ENCODE peak calls at places on chromosome 14, in four cellular contexts. J is activated B cell treated with CpG ODN at 0.5 μM for 24 hours, Z is WTC11, U is Calu3. F is an unnamed sample.

GRCh38 chr14:75401356-75401755 is 26.5 kb upstream of the JDP2 start:
- DNase-seq in U (no peak), J (no peak), Z (peak; percentile 31), F (no peak)

GRCh38 chr14:100620437-100621100 is 33.4 kb upstream of the BEGAIN start:
- DNase-seq in Z (peak; percentile 4), J (no peak), U (no peak), F (no peak)

GRCh38 chr14:76644875-76645518 is 116.3 kb upstream of the VASH1 start:
- DNase-seq in U (peak; percentile 59), Z (peak; percentile 79), J (no peak), F (no peak)

GRCh38 chr14:75399819-75400678 is 27.8 kb upstream of the JDP2 start:
- DNase-seq in Z (no peak), J (no peak), U (peak; percentile 88), F (peak; percentile 92)

GRCh38 chr14:81517798-81518398 is 15.8 kb downstream of the SEL1L start:
- DNase-seq in U (no peak), J (no peak), Z (no peak), F (peak; percentile 57)

GRCh38 chr14:61837336-61838229 is 75.4 kb downstream of the SNAPC1 start:
- DNase-seq in U (peak; percentile 84), Z (peak; percentile 78), J (peak; percentile 48), F (peak; percentile 76)

GRCh38 chr14:56126514-56126913 is 8.3 kb downstream of the PELI2 start:
- DNase-seq in Z (no peak), J (no peak), U (no peak), F (no peak)

GRCh38 chr14:65352964-65353530 is 59.5 kb upstream of the FUT8 start:
- DNase-seq in Z (no peak), J (peak; percentile 31), U (peak; percentile 56), F (no peak)

GRCh38 chr14:92657457-92658142 is 90.8 kb downstream of the LGMN start:
- DNase-seq in U (no peak), Z (no peak), J (no peak), F (peak; percentile 88)

GRCh38 chr14:95071649-95072256 is 85.6 kb downstream of the DICER1 start:
- DNase-seq in U (no peak), J (no peak), Z (no peak), F (no peak)

GRCh38 chr14:65228956-65229355 is 126.6 kb upstream of the MAX start:
- DNase-seq in J (no peak), U (no peak), Z (no peak), F (no peak)

GRCh38 chr14:33127531-33127930 is 188.9 kb downstream of the NPAS3 start:
- DNase-seq in Z (no peak), U (no peak), J (no peak), F (no peak)

GRCh38 chr14:24690492-24690891 is 56.5 kb upstream of the GZMB start:
- DNase-seq in Z (peak; percentile 47), U (peak; percentile 6), J (no peak), F (no peak)

DNA sequence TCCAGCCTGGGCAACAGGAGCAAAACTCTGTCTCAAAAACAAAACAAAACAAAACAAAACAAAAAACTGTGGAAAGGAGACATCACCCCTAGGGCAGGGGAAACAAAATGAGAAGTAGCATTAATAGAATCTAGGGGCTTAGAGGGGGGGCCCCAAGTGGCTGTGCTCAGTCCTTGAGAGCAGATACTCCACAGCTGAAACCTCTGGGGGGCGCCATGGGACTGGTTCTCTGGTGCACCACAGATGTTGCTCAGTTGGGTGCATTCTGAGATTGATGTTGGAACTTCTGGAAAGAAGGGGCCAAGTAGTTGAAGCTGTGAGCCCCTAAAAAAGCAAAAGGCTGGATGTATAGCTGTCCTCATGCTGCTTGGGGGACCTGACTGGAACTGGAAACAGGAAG is 11.8 kb upstream of the SYNE2 start:
- DNase-seq in Z (peak; percentile 75), J (no peak), U (no peak), F (peak; percentile 61)
- TF ChIP-seq CTCF in Z (peak; percentile 48), J (no peak), U (no peak), F (peak; percentile 36)

DNA sequence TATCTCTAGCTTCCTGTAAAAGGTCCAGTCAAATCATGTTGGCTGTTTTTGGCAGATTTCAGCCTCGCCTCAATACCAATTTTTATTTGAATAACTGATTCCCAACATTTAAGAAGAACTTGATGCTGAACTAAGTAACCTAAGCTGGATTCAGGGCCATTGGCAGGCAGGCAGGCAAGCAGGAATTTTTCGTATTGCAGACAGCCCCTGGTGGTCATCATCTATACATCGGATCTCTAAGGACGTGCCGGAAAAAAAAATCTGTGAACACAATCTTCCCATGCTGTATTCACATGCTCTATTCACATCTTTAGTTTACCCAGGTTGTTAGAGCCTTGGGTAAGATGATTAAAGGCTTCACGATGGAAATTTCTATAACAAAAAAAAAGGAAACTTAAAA is 7.0 kb downstream of the VCPKMT start:
- DNase-seq in Z (no peak), U (no peak), J (no peak), F (no peak)
- TF ChIP-seq CTCF in Z (no peak), U (no peak), J (no peak), F (no peak)

GRCh38 chr14:103726474-103726873 is 10.9 kb downstream of the ZFYVE21 start:
- DNase-seq in J (no peak), Z (no peak), U (no peak), F (no peak)
- TF ChIP-seq CTCF in J (no peak), Z (no peak), U (no peak), F (no peak)

GRCh38 chr14:23566782-23567185 is 807 bp downstream of the AP1G2 start:
- DNase-seq in U (peak; percentile 48), J (no peak), Z (no peak), F (no peak)
- TF ChIP-seq CTCF in U (no peak), J (no peak), Z (no peak), F (no peak)

DNA sequence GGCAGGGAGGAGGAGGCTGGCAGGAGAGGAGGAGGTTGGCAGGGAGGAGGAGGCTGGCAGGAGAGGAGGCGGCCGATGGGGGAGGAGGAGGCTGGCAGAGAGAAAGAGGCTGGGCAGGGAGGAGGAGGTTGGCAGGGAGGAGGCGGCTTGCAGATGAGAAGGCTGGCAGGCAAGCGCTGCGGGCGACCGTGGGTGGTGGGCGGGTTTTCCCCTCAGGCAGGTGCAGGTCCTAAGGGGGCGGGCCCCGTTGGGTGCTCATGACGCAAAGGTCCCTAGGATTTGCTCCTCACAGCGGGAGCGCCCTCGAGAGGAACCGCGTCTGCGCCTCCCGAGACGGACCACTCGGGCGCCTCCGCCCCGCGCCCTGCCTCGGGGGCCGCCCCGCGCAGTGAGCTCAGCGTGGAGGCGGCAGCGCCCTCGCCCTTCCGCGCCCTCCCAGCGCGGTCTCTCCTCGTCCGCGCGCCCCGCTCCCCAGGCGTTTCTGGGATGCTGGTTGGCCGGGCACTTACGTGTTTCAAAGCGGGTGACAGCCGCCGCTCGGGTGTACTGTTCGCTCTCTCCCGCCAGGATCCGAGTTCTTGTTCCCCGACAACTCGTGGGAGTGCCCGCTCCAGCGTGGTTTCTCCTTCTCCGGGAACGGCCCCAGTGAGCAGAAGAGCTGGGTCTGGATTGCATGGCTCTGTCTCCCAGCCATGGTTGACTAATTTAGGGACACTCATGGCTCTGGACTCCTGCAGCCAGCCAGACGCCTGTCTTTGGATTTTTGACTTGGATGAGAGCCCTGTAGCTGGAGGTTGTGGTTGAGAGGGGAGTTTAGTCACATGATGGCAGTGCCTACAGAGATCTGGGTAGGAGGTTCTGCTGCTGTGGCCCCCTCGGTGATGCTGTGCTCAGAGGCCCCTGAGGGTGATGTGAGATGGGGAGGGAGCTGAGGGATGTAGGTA is 64.1 kb upstream of the PPP4R3A start:
- DNase-seq in Z (peak; percentile 42), J (peak; percentile 49), U (peak; percentile 88), F (peak; percentile 72)
- TF ChIP-seq CTCF in Z (no peak), J (no peak), U (no peak), F (no peak)

DNA sequence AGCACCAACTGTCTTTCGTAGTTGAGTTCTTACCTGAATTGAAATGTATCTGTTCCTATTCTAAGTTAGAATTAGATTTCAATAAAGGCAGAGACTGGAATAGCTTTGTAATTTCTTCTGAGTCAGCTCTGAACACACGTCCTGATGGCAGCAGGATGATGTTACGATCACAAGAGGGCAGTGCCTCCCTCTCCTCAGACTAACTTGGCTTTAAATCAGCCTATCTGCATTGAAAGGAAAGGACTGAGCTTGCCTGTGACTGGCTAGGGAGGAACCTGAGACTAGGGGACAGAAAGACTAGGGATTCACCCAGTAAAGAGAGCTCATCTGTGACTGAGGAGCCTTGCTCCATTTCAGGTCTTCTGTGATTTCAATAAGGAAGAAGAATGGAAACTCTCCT is 323.7 kb upstream of the OR4E1 start:
- DNase-seq in Z (peak; percentile 39), U (peak; percentile 24), J (no peak), F (no peak)
- TF ChIP-seq CTCF in Z (no peak), U (no peak), J (no peak), F (peak; percentile 12)